ENCODE peak calls at places on chromosomes 7 and 10, in nine cellular contexts. W is epithelial cell of proximal tubule, D is left lung, Y is PC-3, U is astrocyte of the cerebellum, E is AG09309, M is pancreas, T is AG10803, A is AG04449. P is an unnamed sample.

GRCh38 chr10:60896033-60896432 is 48.0 kb downstream of the RHOBTB1 start:
- DNase-seq in U (no peak), E (peak; percentile 18), W (no peak), T (peak; percentile 72), D (no peak), A (peak; percentile 51), Y (no peak), M (no peak), P (no peak)

GRCh38 chr7:80460857-80461256 is 51.0 kb downstream of the GNAT3 start:
- DNase-seq in D (no peak), M (no peak), W (no peak), T (no peak), Y (no peak), A (no peak), U (no peak), E (no peak), P (no peak)

GRCh38 chr10:122344741-122345258 is 29.7 kb upstream of the PLEKHA1 start:
- DNase-seq in E (no peak), D (no peak), U (no peak), W (peak; percentile 57), Y (peak; percentile 20), A (no peak), T (peak; percentile 11), M (no peak), P (no peak)

GRCh38 chr7:727806-728460 is 852 bp upstream of the PRKAR1B start:
- DNase-seq in M (no peak), E (no peak), D (peak; percentile 20), Y (peak; percentile 6), U (no peak), A (no peak), T (peak; percentile 13), W (no peak), P (no peak)

GRCh38 chr7:50803359-50804337 is 21.0 kb upstream of the GRB10 start:
- DNase-seq in A (no peak), T (no peak), M (no peak), U (no peak), W (no peak), E (no peak), Y (peak; percentile 80), D (no peak), P (no peak)

GRCh38 chr7:69939317-69939716 is 341.0 kb downstream of the AUTS2 start:
- DNase-seq in Y (no peak), M (no peak), T (no peak), D (no peak), E (no peak), A (no peak), W (no peak), U (no peak), P (no peak)

GRCh38 chr7:32158751-32159360 is 88.6 kb upstream of the PDE1C start:
- DNase-seq in A (no peak), Y (peak; percentile 36), M (no peak), D (no peak), E (no peak), U (no peak), T (no peak), W (no peak), P (no peak)

GRCh38 chr10:78954701-78955100 is 114.1 kb upstream of the ZMIZ1 start:
- DNase-seq in D (no peak), T (no peak), W (no peak), Y (no peak), U (no peak), M (no peak), A (no peak), E (no peak), P (no peak)

GRCh38 chr7:72435913-72436480 is 23.9 kb upstream of the CALN1 start:
- DNase-seq in M (no peak), U (no peak), A (no peak), E (no peak), D (no peak), W (no peak), Y (no peak), T (no peak), P (no peak)

GRCh38 chr10:67861750-67862460 is 22.6 kb upstream of the SIRT1 start:
- DNase-seq in T (no peak), U (no peak), E (no peak), A (no peak), M (no peak), D (no peak), W (no peak), Y (no peak), P (no peak)

GRCh38 chr7:132249591-132249971 is 326.7 kb downstream of the PLXNA4 start:
- DNase-seq in D (no peak), M (no peak), U (no peak), T (peak; percentile 29), W (no peak), E (no peak), Y (peak; percentile 38), A (no peak), P (no peak)

GRCh38 chr7:157004839-157005455 is 5.5 kb downstream of the MNX1 start:
- DNase-seq in M (no peak), T (no peak), E (no peak), D (no peak), U (no peak), W (no peak), Y (no peak), A (no peak), P (no peak)

GRCh38 chr7:80654887-80655340 is 16.5 kb downstream of the CD36 start:
- DNase-seq in Y (no peak), A (no peak), D (no peak), U (no peak), M (no peak), T (no peak), W (no peak), E (no peak), P (no peak)

GRCh38 chr7:91325731-91326130 is 61.5 kb downstream of the FZD1 start:
- DNase-seq in T (peak; percentile 29), W (no peak), E (peak; percentile 29), M (no peak), U (no peak), A (no peak), Y (no peak), D (no peak), P (no peak)

GRCh38 chr7:1696671-1697498 is 26.8 kb downstream of the ELFN1 start:
- DNase-seq in Y (no peak), U (no peak), T (no peak), M (peak; percentile 56), A (no peak), D (peak; percentile 59), E (no peak), W (no peak), P (peak; percentile 67)

GRCh38 chr7:112411186-112411795 is 39.0 kb upstream of the IFRD1 start:
- DNase-seq in U (peak; percentile 43), W (no peak), M (no peak), D (no peak), T (peak; percentile 46), Y (peak; percentile 60), E (no peak), A (no peak), P (no peak)
- TF ChIP-seq CTCF in U (peak; percentile 82), W (peak; percentile 85), M (no peak), D (peak; percentile 15), T (peak; percentile 71), Y (peak; percentile 90), E (peak; percentile 63), A (peak; percentile 56), P (peak; percentile 67)

DNA sequence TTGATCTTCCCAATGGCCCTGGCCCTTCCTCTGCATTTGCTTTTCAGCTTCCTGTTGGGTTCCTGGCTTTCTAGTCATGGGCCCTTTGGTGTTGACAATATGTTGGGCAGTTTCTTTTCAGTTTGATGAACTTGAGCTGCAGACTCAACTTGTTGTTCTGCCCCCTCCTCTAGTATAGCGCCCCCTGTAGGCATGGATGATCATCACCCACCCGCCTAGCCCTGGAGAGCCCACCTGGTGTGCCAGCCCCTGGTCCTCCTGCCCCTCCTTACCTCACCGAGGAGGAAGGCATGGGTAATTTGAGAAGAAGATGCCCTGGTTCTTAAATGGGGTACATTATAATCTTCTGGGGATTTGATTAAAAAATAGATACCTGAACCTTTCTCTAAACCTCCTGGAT is 271.2 kb downstream of the SNX10 start:
- DNase-seq in A (no peak), T (no peak), Y (no peak), M (no peak), W (no peak), D (no peak), E (no peak), U (no peak), P (no peak)
- TF ChIP-seq CTCF in A (no peak), T (no peak), Y (peak; percentile 44), M (no peak), W (peak; percentile 34), D (no peak), E (no peak), U (no peak), P (no peak)

DNA sequence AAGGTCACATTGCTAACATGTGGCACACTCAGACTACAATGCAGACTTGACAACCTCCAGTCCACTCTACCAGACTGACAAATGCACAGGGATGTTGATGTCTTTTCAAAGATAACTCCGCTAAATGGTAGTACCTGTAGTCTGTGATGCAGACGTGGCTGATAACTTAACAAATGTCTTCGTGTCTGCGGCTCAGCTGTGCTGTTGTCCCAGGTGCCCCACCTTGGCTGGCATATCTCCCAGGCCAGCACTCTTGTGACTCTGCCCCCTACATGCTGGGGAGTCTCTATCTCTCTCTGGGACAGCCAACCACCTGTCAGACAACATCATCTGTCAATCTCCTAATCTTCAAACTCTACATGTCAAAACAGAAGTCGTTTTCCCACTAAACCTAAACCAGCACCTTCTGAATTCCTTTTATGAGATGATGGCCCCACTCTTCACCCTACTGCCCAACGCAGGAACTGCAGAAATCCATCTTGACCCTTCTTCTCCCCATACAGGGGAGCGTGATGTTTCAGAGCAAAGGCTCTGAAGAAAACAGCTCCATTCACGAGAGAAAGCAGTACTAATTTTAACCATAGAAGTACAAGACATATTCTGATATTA is 156.4 kb downstream of the USP6NL start:
- DNase-seq in A (no peak), T (no peak), M (no peak), W (no peak), E (no peak), D (no peak), U (no peak), Y (no peak), P (no peak)
- TF ChIP-seq CTCF in A (no peak), T (no peak), M (no peak), W (peak; percentile 19), E (no peak), D (no peak), U (peak; percentile 24), Y (peak; percentile 26), P (peak; percentile 52)

DNA sequence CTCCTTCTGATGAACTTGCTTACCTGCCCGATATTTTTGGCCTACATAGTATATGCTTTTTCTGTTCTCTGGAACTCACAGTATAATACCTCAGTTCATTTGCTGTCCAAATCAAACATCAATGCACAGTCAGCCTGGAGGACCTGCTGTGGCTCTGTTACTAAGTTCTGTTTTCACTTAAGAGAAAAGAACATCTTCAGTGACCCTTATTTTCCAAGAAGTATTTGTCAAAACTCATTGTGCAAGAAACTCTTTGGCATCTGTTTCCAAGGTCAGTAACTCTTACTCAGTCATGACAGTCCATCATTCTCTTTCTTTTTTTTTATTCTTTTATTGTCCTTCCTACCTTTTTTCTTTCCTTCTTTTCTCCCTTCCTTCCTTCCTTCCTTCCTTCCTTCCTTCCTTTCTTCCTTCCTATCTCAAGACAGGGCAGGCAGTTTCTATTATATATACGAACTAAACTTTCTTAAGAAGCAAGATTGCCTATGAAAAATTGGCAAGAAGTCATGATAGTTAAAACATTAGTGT is 37.8 kb upstream of the SEM1 start:
- DNase-seq in W (no peak), T (no peak), M (no peak), D (no peak), Y (no peak), A (no peak), U (no peak), E (no peak), P (no peak)
- TF ChIP-seq CTCF in W (no peak), T (no peak), M (no peak), D (no peak), Y (no peak), A (no peak), U (no peak), E (no peak), P (no peak)

P was measured in type B pancreatic cell.